ENCODE peak calls at places on chromosomes 11 and 22, in six cellular contexts. X, H, U, B, S and A are unnamed samples.

GRCh38 chr11:29328961-29329441 is 687.8 kb downstream of the KCNA4 start:
- DNase-seq in H (peak; percentile 64), X (no peak), S (peak; percentile 28), U (peak; percentile 27), B (no peak), A (peak; percentile 95)

GRCh38 chr11:73971175-73971719 is 11.4 kb downstream of the UCP2 start:
- DNase-seq in H (no peak), S (no peak), X (no peak), B (no peak), U (no peak), A (no peak)

GRCh38 chr11:4642043-4642442 is 1.7 kb upstream of the OR51E1 start:
- DNase-seq in B (no peak), U (no peak), H (no peak), X (no peak), S (no peak), A (no peak)

GRCh38 chr22:31451709-31452571 is 37.7 kb downstream of the EIF4ENIF1 start:
- DNase-seq in H (peak; percentile 62), S (peak; percentile 60), U (no peak), X (no peak), B (no peak), A (peak; percentile 59)

GRCh38 chr11:75233688-75234295 is 6.8 kb upstream of the TPBGL start:
- DNase-seq in X (no peak), S (peak; percentile 89), B (peak; percentile 73), U (peak; percentile 87), H (peak; percentile 68), A (peak; percentile 54)

GRCh38 chr22:42330953-42331525 is 60.6 kb upstream of the TCF20 start:
- DNase-seq in H (no peak), B (no peak), S (no peak), U (no peak), X (no peak), A (no peak)

GRCh38 chr22:28620244-28620922 is 59.3 kb downstream of the TTC28 start:
- DNase-seq in S (no peak), B (no peak), U (no peak), H (no peak), X (no peak), A (no peak)

GRCh38 chr11:132056689-132057088 is 686.3 kb downstream of the NTM start:
- DNase-seq in S (no peak), U (no peak), X (no peak), B (no peak), H (peak; percentile 93), A (peak; percentile 95)

GRCh38 chr22:48702573-48703264 is 1125.0 kb downstream of the BRD1 start:
- DNase-seq in U (no peak), H (no peak), B (no peak), X (no peak), S (no peak), A (no peak)

GRCh38 chr11:82315093-82315492 is 418.6 kb downstream of the FAM181B start:
- DNase-seq in X (peak; percentile 15), U (peak; percentile 20), S (peak; percentile 72), B (peak; percentile 67), H (no peak), A (no peak)

GRCh38 chr11:77710358-77710757 is 72.8 kb upstream of the CLNS1A start:
- DNase-seq in H (peak; percentile 21), X (no peak), U (no peak), B (no peak), S (no peak), A (peak; percentile 67)

GRCh38 chr22:43824724-43825485 is 12.8 kb upstream of the EFCAB6 start:
- DNase-seq in H (no peak), U (no peak), S (no peak), B (peak; percentile 45), X (no peak), A (no peak)

GRCh38 chr11:72753341-72754148 is 1.3 kb upstream of the ARAP1 start:
- DNase-seq in H (no peak), U (no peak), S (no peak), X (no peak), B (no peak), A (no peak)

GRCh38 chr11:94884322-94884721 is 89.0 kb downstream of the CWC15 start:
- DNase-seq in B (no peak), U (no peak), X (no peak), H (no peak), S (no peak), A (no peak)

GRCh38 chr22:19346677-19347265 is 55.3 kb upstream of the CLTCL1 start:
- DNase-seq in H (no peak), U (no peak), S (no peak), B (no peak), X (no peak), A (no peak)

GRCh38 chr11:66071326-66071870 is 1.3 kb downstream of the PACS1 start:
- DNase-seq in X (no peak), S (no peak), B (no peak), H (no peak), U (no peak), A (no peak)

GRCh38 chr11:46417711-46418110 is 26.1 kb upstream of the CHRM4 start:
- DNase-seq in S (no peak), B (no peak), X (no peak), H (no peak), U (peak; percentile 44), A (no peak)

GRCh38 chr11:34274712-34275398 is 83.0 kb downstream of the ABTB2 start:
- DNase-seq in X (no peak), B (no peak), H (peak; percentile 62), U (no peak), S (peak; percentile 56), A (peak; percentile 98)
- H3K9ac ChIP-seq in X (no peak overlapping the region), B (no peak overlapping the region), H (peak overlapping the region; percentile 62), U (peak overlapping the region; percentile 10), S (no peak overlapping the region), A (no peak overlapping the region)

GRCh38 chr11:113865873-113866272 is 9.5 kb downstream of the USP28 start:
- DNase-seq in X (no peak), H (no peak), U (no peak), S (no peak), B (no peak), A (no peak)
- H2BK15ac ChIP-seq in X (no peak overlapping the region), H (no peak overlapping the region), U (no peak overlapping the region), S (no peak overlapping the region), B (no peak overlapping the region), A (no peak overlapping the region)

DNA sequence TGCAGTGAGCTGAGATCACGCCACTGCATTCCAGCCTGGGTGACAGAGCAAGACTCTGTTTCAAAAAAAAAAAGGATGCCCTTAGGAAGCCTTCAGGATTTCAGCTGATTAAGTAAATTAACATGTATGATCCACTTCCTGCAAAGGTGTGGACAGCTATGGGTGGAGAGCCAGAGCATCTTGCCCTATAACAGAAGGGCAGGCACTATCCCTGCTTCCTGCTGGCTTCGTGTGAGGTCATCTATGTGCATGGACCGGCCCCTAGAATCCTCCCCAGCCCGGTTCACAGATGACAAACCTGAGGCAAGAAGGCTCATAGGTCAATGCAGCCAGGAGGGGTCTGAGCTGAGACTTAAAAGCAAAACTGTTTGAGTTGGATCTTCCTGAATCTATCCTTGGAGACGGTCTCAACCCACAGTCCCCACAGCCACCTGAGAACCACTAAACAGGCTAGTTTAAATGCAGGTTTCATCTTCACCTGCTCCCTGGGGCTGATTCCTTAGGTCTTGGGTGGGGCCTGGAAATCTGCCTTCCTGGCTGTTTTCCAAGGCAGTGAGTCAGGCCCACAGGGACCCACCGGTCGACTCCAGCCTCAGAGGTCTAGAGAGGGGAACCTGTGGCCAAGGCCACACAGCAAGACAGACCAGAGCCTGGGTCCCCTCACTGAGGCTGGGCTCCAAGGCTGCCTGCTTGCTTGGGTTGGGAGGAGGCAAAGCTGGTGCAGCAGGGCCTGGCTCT is 55.2 kb upstream of the MPEG1 start:
- DNase-seq in B (no peak), X (no peak), U (no peak), S (peak; percentile 9), H (no peak), A (no peak)
- H3K9ac ChIP-seq in B (no peak overlapping the region), X (no peak overlapping the region), U (no peak overlapping the region), S (no peak overlapping the region), H (no peak overlapping the region), A (no peak overlapping the region)

GRCh38 chr22:46021577-46021976 is 44.6 kb upstream of the WNT7B start:
- DNase-seq in B (no peak), U (no peak), H (no peak), S (no peak), X (no peak), A (no peak)
- H2BK15ac ChIP-seq in B (no peak overlapping the region), U (no peak overlapping the region), H (no peak overlapping the region), S (no peak overlapping the region), X (no peak overlapping the region), A (no peak overlapping the region)

DNA sequence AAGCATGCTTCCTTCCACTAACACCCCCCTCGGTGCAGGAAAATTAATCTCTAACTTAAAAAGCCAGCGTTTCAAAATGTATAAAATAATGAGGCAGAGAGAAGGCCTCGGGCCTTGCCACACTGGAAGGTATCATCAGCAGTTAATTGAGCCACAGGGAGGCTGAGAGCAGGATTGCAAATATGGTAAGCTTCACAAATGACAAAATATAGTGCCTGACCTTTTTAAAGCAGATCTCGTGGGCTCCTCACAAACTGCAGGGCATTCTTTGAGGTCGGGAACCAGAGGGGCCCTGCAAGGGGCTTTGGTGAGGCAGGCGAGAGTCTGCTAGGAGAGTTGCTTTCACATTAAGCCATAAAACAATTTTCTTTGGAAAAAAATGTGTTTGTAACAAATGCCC is 61.2 kb upstream of the SYT13 start:
- DNase-seq in U (no peak), B (no peak), S (no peak), X (no peak), H (peak; percentile 33), A (no peak)
- H3K9ac ChIP-seq in U (no peak overlapping the region), B (no peak overlapping the region), S (no peak overlapping the region), X (no peak overlapping the region), H (no peak overlapping the region), A (no peak overlapping the region)

DNA sequence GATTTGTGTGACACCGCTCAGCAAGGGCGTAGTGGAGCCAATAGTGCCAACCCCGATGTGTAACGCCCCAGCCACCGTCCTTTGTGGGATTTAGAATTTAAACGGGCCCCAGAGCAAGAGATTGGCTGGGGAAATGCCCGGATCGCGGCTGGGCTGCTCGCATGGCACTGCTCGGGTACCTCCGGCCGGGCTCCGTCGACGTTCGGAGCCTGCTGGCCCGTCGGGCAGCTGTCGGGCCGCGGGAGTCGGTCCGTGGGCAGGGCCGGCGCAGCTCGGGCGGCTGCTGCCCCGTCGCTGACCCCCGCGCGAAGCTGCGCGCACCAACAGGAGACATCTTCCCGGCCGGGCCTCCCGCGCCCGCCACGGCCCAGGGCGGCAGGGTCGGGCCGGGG is 1.4 kb upstream of the KDM2A start:
- DNase-seq in U (no peak), S (peak; percentile 47), H (no peak), X (no peak), B (peak; percentile 56), A (no peak)
- H2BK15ac ChIP-seq in U (peak overlapping the region; percentile 89), S (peak overlapping the region; percentile 61), H (peak overlapping the region; percentile 99), X (no peak overlapping the region), B (no peak overlapping the region), A (no peak overlapping the region)

GRCh38 chr11:128520886-128521696 is 66.3 kb downstream of the ETS1 start:
- DNase-seq in H (no peak), B (no peak), U (no peak), S (no peak), X (no peak), A (no peak)

GRCh38 chr11:128518493-128519207 is 68.7 kb downstream of the ETS1 start:
- DNase-seq in H (peak; percentile 63), B (no peak), X (no peak), U (no peak), S (no peak), A (no peak)

GRCh38 chr11:128520206-128520885 is 67.0 kb downstream of the ETS1 start:
- DNase-seq in S (no peak), X (no peak), H (peak; percentile 62), U (no peak), B (no peak), A (no peak)

GRCh38 chr11:128517457-128518230 is 69.7 kb downstream of the ETS1 start:
- DNase-seq in B (no peak), X (no peak), H (no peak), U (no peak), S (no peak), A (no peak)

GRCh38 chr11:128519353-128519752 is 68.0 kb downstream of the ETS1 start:
- DNase-seq in H (no peak), U (no peak), X (no peak), S (no peak), B (no peak), A (no peak)
- H3K9ac ChIP-seq in H (peak overlapping the region; percentile 99), U (no peak overlapping the region), X (no peak overlapping the region), S (no peak overlapping the region), B (no peak overlapping the region), A (peak overlapping the region; percentile 68)